ENCODE peak calls at places on chromosomes 7 and 10, in nine cellular contexts. One of them, this sample, is unnamed.

GRCh38 chr10:18196806-18197550 is 56.8 kb downstream of the CACNB2 start:
- DNase-seq in AG04450: no peak
- DNase-seq in iPS-NIHi11: no peak
- DNase-seq in naive thymus-derived CD4-positive, alpha-beta T cell: no peak
- DNase-seq in esophagus squamous epithelium: no peak
- DNase-seq in DND-41: no peak
- DNase-seq in progenitor cell of endocrine pancreas: no peak
- DNase-seq in activated CD8-positive, alpha-beta memory T cell treated with anti-CD3 and anti-CD28 coated beads, Interleukin-2, amount 50 U/mL, for 48 hours: no peak
- DNase-seq in left cardiac atrium: no peak
- DNase-seq in this sample: no peak

GRCh38 chr7:65225422-65226006 is 148.1 kb upstream of the ZNF92 start:
- DNase-seq in AG04450: no peak
- DNase-seq in iPS-NIHi11: no peak
- DNase-seq in naive thymus-derived CD4-positive, alpha-beta T cell: peak
- DNase-seq in esophagus squamous epithelium: no peak
- DNase-seq in DND-41: no peak
- DNase-seq in progenitor cell of endocrine pancreas: no peak
- DNase-seq in activated CD8-positive, alpha-beta memory T cell treated with anti-CD3 and anti-CD28 coated beads, Interleukin-2, amount 50 U/mL, for 48 hours: no peak
- DNase-seq in left cardiac atrium: no peak
- DNase-seq in this sample: no peak

GRCh38 chr7:123355576-123356195 is 155.9 kb upstream of the SLC13A1 start:
- DNase-seq in AG04450: no peak
- DNase-seq in iPS-NIHi11: peak
- DNase-seq in naive thymus-derived CD4-positive, alpha-beta T cell: no peak
- DNase-seq in esophagus squamous epithelium: no peak
- DNase-seq in DND-41: no peak
- DNase-seq in progenitor cell of endocrine pancreas: no peak
- DNase-seq in activated CD8-positive, alpha-beta memory T cell treated with anti-CD3 and anti-CD28 coated beads, Interleukin-2, amount 50 U/mL, for 48 hours: no peak
- DNase-seq in left cardiac atrium: no peak
- DNase-seq in this sample: peak

GRCh38 chr10:53209941-53210611 is 437.5 kb upstream of the MBL2 start:
- DNase-seq in AG04450: no peak
- DNase-seq in iPS-NIHi11: peak
- DNase-seq in naive thymus-derived CD4-positive, alpha-beta T cell: no peak
- DNase-seq in esophagus squamous epithelium: no peak
- DNase-seq in DND-41: no peak
- DNase-seq in progenitor cell of endocrine pancreas: no peak
- DNase-seq in activated CD8-positive, alpha-beta memory T cell treated with anti-CD3 and anti-CD28 coated beads, Interleukin-2, amount 50 U/mL, for 48 hours: no peak
- DNase-seq in left cardiac atrium: no peak
- DNase-seq in this sample: no peak

GRCh38 chr10:22391605-22392004 is 46.3 kb downstream of the SPAG6 start:
- DNase-seq in AG04450: no peak
- DNase-seq in iPS-NIHi11: no peak
- DNase-seq in naive thymus-derived CD4-positive, alpha-beta T cell: no peak
- DNase-seq in esophagus squamous epithelium: no peak
- DNase-seq in DND-41: no peak
- DNase-seq in progenitor cell of endocrine pancreas: no peak
- DNase-seq in activated CD8-positive, alpha-beta memory T cell treated with anti-CD3 and anti-CD28 coated beads, Interleukin-2, amount 50 U/mL, for 48 hours: no peak
- DNase-seq in left cardiac atrium: no peak
- DNase-seq in this sample: no peak

GRCh38 chr10:125980521-125980920 is 84.2 kb downstream of the FANK1 start:
- DNase-seq in AG04450: no peak
- DNase-seq in iPS-NIHi11: no peak
- DNase-seq in naive thymus-derived CD4-positive, alpha-beta T cell: no peak
- DNase-seq in esophagus squamous epithelium: no peak
- DNase-seq in DND-41: no peak
- DNase-seq in progenitor cell of endocrine pancreas: no peak
- DNase-seq in activated CD8-positive, alpha-beta memory T cell treated with anti-CD3 and anti-CD28 coated beads, Interleukin-2, amount 50 U/mL, for 48 hours: no peak
- DNase-seq in left cardiac atrium: no peak
- DNase-seq in this sample: no peak

GRCh38 chr7:20270371-20270770 is 53.2 kb upstream of the MACC1 start:
- DNase-seq in AG04450: no peak
- DNase-seq in iPS-NIHi11: no peak
- DNase-seq in naive thymus-derived CD4-positive, alpha-beta T cell: no peak
- DNase-seq in esophagus squamous epithelium: no peak
- DNase-seq in DND-41: no peak
- DNase-seq in progenitor cell of endocrine pancreas: no peak
- DNase-seq in activated CD8-positive, alpha-beta memory T cell treated with anti-CD3 and anti-CD28 coated beads, Interleukin-2, amount 50 U/mL, for 48 hours: no peak
- DNase-seq in left cardiac atrium: no peak
- DNase-seq in this sample: no peak

GRCh38 chr7:127391591-127392181 is 822 bp downstream of the ZNF800 start:
- DNase-seq in AG04450: no peak
- DNase-seq in iPS-NIHi11: peak
- DNase-seq in naive thymus-derived CD4-positive, alpha-beta T cell: peak
- DNase-seq in esophagus squamous epithelium: peak
- DNase-seq in DND-41: peak
- DNase-seq in progenitor cell of endocrine pancreas: peak
- DNase-seq in activated CD8-positive, alpha-beta memory T cell treated with anti-CD3 and anti-CD28 coated beads, Interleukin-2, amount 50 U/mL, for 48 hours: no peak
- DNase-seq in left cardiac atrium: peak
- DNase-seq in this sample: peak

GRCh38 chr10:79382491-79382941 is 35.2 kb downstream of the PPIF start:
- DNase-seq in AG04450: no peak
- DNase-seq in iPS-NIHi11: no peak
- DNase-seq in naive thymus-derived CD4-positive, alpha-beta T cell: no peak
- DNase-seq in esophagus squamous epithelium: no peak
- DNase-seq in DND-41: no peak
- DNase-seq in progenitor cell of endocrine pancreas: peak
- DNase-seq in activated CD8-positive, alpha-beta memory T cell treated with anti-CD3 and anti-CD28 coated beads, Interleukin-2, amount 50 U/mL, for 48 hours: no peak
- DNase-seq in left cardiac atrium: peak
- DNase-seq in this sample: no peak

GRCh38 chr7:43038229-43038628 is 74.2 kb upstream of the HECW1 start:
- DNase-seq in AG04450: peak
- DNase-seq in iPS-NIHi11: no peak
- DNase-seq in naive thymus-derived CD4-positive, alpha-beta T cell: no peak
- DNase-seq in esophagus squamous epithelium: no peak
- DNase-seq in DND-41: no peak
- DNase-seq in progenitor cell of endocrine pancreas: no peak
- DNase-seq in activated CD8-positive, alpha-beta memory T cell treated with anti-CD3 and anti-CD28 coated beads, Interleukin-2, amount 50 U/mL, for 48 hours: no peak
- DNase-seq in left cardiac atrium: no peak
- DNase-seq in this sample: no peak

GRCh38 chr7:53740971-53741370 is 705.5 kb downstream of the POM121L12 start:
- DNase-seq in AG04450: no peak
- DNase-seq in iPS-NIHi11: no peak
- DNase-seq in naive thymus-derived CD4-positive, alpha-beta T cell: no peak
- DNase-seq in esophagus squamous epithelium: no peak
- DNase-seq in DND-41: no peak
- DNase-seq in progenitor cell of endocrine pancreas: no peak
- DNase-seq in activated CD8-positive, alpha-beta memory T cell treated with anti-CD3 and anti-CD28 coated beads, Interleukin-2, amount 50 U/mL, for 48 hours: no peak
- DNase-seq in left cardiac atrium: no peak
- DNase-seq in this sample: no peak

GRCh38 chr7:285731-286130 is 4.2 kb upstream of the FOXL3 start:
- DNase-seq in AG04450: no peak
- DNase-seq in iPS-NIHi11: no peak
- DNase-seq in naive thymus-derived CD4-positive, alpha-beta T cell: no peak
- DNase-seq in esophagus squamous epithelium: no peak
- DNase-seq in DND-41: no peak
- DNase-seq in progenitor cell of endocrine pancreas: no peak
- DNase-seq in activated CD8-positive, alpha-beta memory T cell treated with anti-CD3 and anti-CD28 coated beads, Interleukin-2, amount 50 U/mL, for 48 hours: no peak
- DNase-seq in left cardiac atrium: no peak
- DNase-seq in this sample: peak

GRCh38 chr7:111091623-111092370 is 870 bp downstream of the LRRN3 start:
- DNase-seq in AG04450: no peak
- DNase-seq in iPS-NIHi11: no peak
- DNase-seq in naive thymus-derived CD4-positive, alpha-beta T cell: no peak
- DNase-seq in esophagus squamous epithelium: no peak
- DNase-seq in DND-41: no peak
- DNase-seq in progenitor cell of endocrine pancreas: no peak
- DNase-seq in activated CD8-positive, alpha-beta memory T cell treated with anti-CD3 and anti-CD28 coated beads, Interleukin-2, amount 50 U/mL, for 48 hours: no peak
- DNase-seq in left cardiac atrium: no peak
- DNase-seq in this sample: no peak

GRCh38 chr10:128161031-128161430 is 34.8 kb upstream of the MKI67 start:
- DNase-seq in AG04450: no peak
- DNase-seq in iPS-NIHi11: no peak
- DNase-seq in naive thymus-derived CD4-positive, alpha-beta T cell: no peak
- DNase-seq in esophagus squamous epithelium: no peak
- DNase-seq in DND-41: no peak
- DNase-seq in progenitor cell of endocrine pancreas: no peak
- DNase-seq in activated CD8-positive, alpha-beta memory T cell treated with anti-CD3 and anti-CD28 coated beads, Interleukin-2, amount 50 U/mL, for 48 hours: no peak
- DNase-seq in left cardiac atrium: no peak
- DNase-seq in this sample: no peak

GRCh38 chr7:77537136-77537594 is at the start of gene PTPN12:
- DNase-seq in AG04450: no peak
- DNase-seq in iPS-NIHi11: peak
- DNase-seq in naive thymus-derived CD4-positive, alpha-beta T cell: no peak
- DNase-seq in esophagus squamous epithelium: no peak
- DNase-seq in DND-41: peak
- DNase-seq in progenitor cell of endocrine pancreas: peak
- DNase-seq in activated CD8-positive, alpha-beta memory T cell treated with anti-CD3 and anti-CD28 coated beads, Interleukin-2, amount 50 U/mL, for 48 hours: no peak
- DNase-seq in left cardiac atrium: no peak
- DNase-seq in this sample: no peak

GRCh38 chr10:31134303-31134928 is 102.8 kb upstream of the ZNF438 start:
- DNase-seq in AG04450: no peak
- DNase-seq in iPS-NIHi11: no peak
- DNase-seq in naive thymus-derived CD4-positive, alpha-beta T cell: no peak
- DNase-seq in esophagus squamous epithelium: no peak
- DNase-seq in DND-41: peak
- DNase-seq in progenitor cell of endocrine pancreas: no peak
- DNase-seq in activated CD8-positive, alpha-beta memory T cell treated with anti-CD3 and anti-CD28 coated beads, Interleukin-2, amount 50 U/mL, for 48 hours: peak
- DNase-seq in left cardiac atrium: peak
- DNase-seq in this sample: no peak

GRCh38 chr10:119734396-119735332 is 8.8 kb downstream of the INPP5F start:
- DNase-seq in AG04450: no peak
- DNase-seq in iPS-NIHi11: no peak
- DNase-seq in naive thymus-derived CD4-positive, alpha-beta T cell: no peak
- DNase-seq in esophagus squamous epithelium: no peak
- DNase-seq in DND-41: no peak
- DNase-seq in progenitor cell of endocrine pancreas: no peak
- DNase-seq in activated CD8-positive, alpha-beta memory T cell treated with anti-CD3 and anti-CD28 coated beads, Interleukin-2, amount 50 U/mL, for 48 hours: no peak
- DNase-seq in left cardiac atrium: no peak
- DNase-seq in this sample: no peak

GRCh38 chr10:92965314-92965713 is 95.3 kb upstream of the CYP26C1 start:
- DNase-seq in AG04450: no peak
- DNase-seq in iPS-NIHi11: peak
- DNase-seq in naive thymus-derived CD4-positive, alpha-beta T cell: peak
- DNase-seq in esophagus squamous epithelium: no peak
- DNase-seq in DND-41: no peak
- DNase-seq in progenitor cell of endocrine pancreas: no peak
- DNase-seq in activated CD8-positive, alpha-beta memory T cell treated with anti-CD3 and anti-CD28 coated beads, Interleukin-2, amount 50 U/mL, for 48 hours: no peak
- DNase-seq in left cardiac atrium: no peak
- DNase-seq in this sample: peak

GRCh38 chr10:86225098-86225782 is 141.4 kb downstream of the GRID1 start:
- DNase-seq in AG04450: no peak
- DNase-seq in iPS-NIHi11: no peak
- DNase-seq in naive thymus-derived CD4-positive, alpha-beta T cell: no peak
- DNase-seq in esophagus squamous epithelium: no peak
- DNase-seq in DND-41: no peak
- DNase-seq in progenitor cell of endocrine pancreas: no peak
- DNase-seq in activated CD8-positive, alpha-beta memory T cell treated with anti-CD3 and anti-CD28 coated beads, Interleukin-2, amount 50 U/mL, for 48 hours: no peak
- DNase-seq in left cardiac atrium: no peak
- DNase-seq in this sample: no peak

GRCh38 chr10:2936816-2937215 is 130.5 kb upstream of the PFKP start:
- DNase-seq in AG04450: no peak
- DNase-seq in iPS-NIHi11: no peak
- DNase-seq in naive thymus-derived CD4-positive, alpha-beta T cell: no peak
- DNase-seq in esophagus squamous epithelium: no peak
- DNase-seq in DND-41: no peak
- DNase-seq in progenitor cell of endocrine pancreas: no peak
- DNase-seq in activated CD8-positive, alpha-beta memory T cell treated with anti-CD3 and anti-CD28 coated beads, Interleukin-2, amount 50 U/mL, for 48 hours: no peak
- DNase-seq in left cardiac atrium: no peak
- DNase-seq in this sample: no peak

GRCh38 chr7:122965306-122965705 is 30.2 kb downstream of the TAS2R16 start:
- DNase-seq in AG04450: no peak
- DNase-seq in iPS-NIHi11: no peak
- DNase-seq in naive thymus-derived CD4-positive, alpha-beta T cell: no peak
- DNase-seq in esophagus squamous epithelium: no peak
- DNase-seq in DND-41: no peak
- DNase-seq in progenitor cell of endocrine pancreas: no peak
- DNase-seq in activated CD8-positive, alpha-beta memory T cell treated with anti-CD3 and anti-CD28 coated beads, Interleukin-2, amount 50 U/mL, for 48 hours: no peak
- DNase-seq in left cardiac atrium: no peak
- DNase-seq in this sample: no peak

GRCh38 chr7:151313857-151314256 is 27.8 kb upstream of the NUB1 start:
- DNase-seq in AG04450: no peak
- DNase-seq in iPS-NIHi11: no peak
- DNase-seq in naive thymus-derived CD4-positive, alpha-beta T cell: no peak
- DNase-seq in esophagus squamous epithelium: no peak
- DNase-seq in DND-41: no peak
- DNase-seq in progenitor cell of endocrine pancreas: no peak
- DNase-seq in activated CD8-positive, alpha-beta memory T cell treated with anti-CD3 and anti-CD28 coated beads, Interleukin-2, amount 50 U/mL, for 48 hours: peak
- DNase-seq in left cardiac atrium: peak
- DNase-seq in this sample: no peak

GRCh38 chr10:62817120-62817762 is 1.1 kb upstream of the EGR2 start:
- DNase-seq in AG04450: no peak
- DNase-seq in iPS-NIHi11: peak
- DNase-seq in naive thymus-derived CD4-positive, alpha-beta T cell: no peak
- DNase-seq in esophagus squamous epithelium: peak
- DNase-seq in DND-41: peak
- DNase-seq in progenitor cell of endocrine pancreas: no peak
- DNase-seq in activated CD8-positive, alpha-beta memory T cell treated with anti-CD3 and anti-CD28 coated beads, Interleukin-2, amount 50 U/mL, for 48 hours: peak
- DNase-seq in left cardiac atrium: peak
- DNase-seq in this sample: peak

GRCh38 chr7:66679633-66679980 is 50.9 kb downstream of the KCTD7 start:
- DNase-seq in AG04450: no peak
- DNase-seq in iPS-NIHi11: no peak
- DNase-seq in naive thymus-derived CD4-positive, alpha-beta T cell: no peak
- DNase-seq in esophagus squamous epithelium: no peak
- DNase-seq in DND-41: no peak
- DNase-seq in progenitor cell of endocrine pancreas: no peak
- DNase-seq in activated CD8-positive, alpha-beta memory T cell treated with anti-CD3 and anti-CD28 coated beads, Interleukin-2, amount 50 U/mL, for 48 hours: peak
- DNase-seq in left cardiac atrium: no peak
- DNase-seq in this sample: no peak

GRCh38 chr10:97279121-97279815 is 13.2 kb downstream of the ARHGAP19 start:
- DNase-seq in AG04450: no peak
- DNase-seq in iPS-NIHi11: no peak
- DNase-seq in naive thymus-derived CD4-positive, alpha-beta T cell: no peak
- DNase-seq in esophagus squamous epithelium: no peak
- DNase-seq in DND-41: no peak
- DNase-seq in progenitor cell of endocrine pancreas: no peak
- DNase-seq in activated CD8-positive, alpha-beta memory T cell treated with anti-CD3 and anti-CD28 coated beads, Interleukin-2, amount 50 U/mL, for 48 hours: no peak
- DNase-seq in left cardiac atrium: no peak
- DNase-seq in this sample: no peak

GRCh38 chr7:101216860-101217387 is 457 bp downstream of the PLOD3 start:
- DNase-seq in AG04450: no peak
- DNase-seq in iPS-NIHi11: peak
- DNase-seq in naive thymus-derived CD4-positive, alpha-beta T cell: no peak
- DNase-seq in esophagus squamous epithelium: no peak
- DNase-seq in DND-41: no peak
- DNase-seq in progenitor cell of endocrine pancreas: peak
- DNase-seq in activated CD8-positive, alpha-beta memory T cell treated with anti-CD3 and anti-CD28 coated beads, Interleukin-2, amount 50 U/mL, for 48 hours: no peak
- DNase-seq in left cardiac atrium: no peak
- DNase-seq in this sample: no peak

GRCh38 chr7:106094780-106095179 is 17.3 kb downstream of the SYPL1 start:
- DNase-seq in AG04450: no peak
- DNase-seq in iPS-NIHi11: no peak
- DNase-seq in naive thymus-derived CD4-positive, alpha-beta T cell: no peak
- DNase-seq in esophagus squamous epithelium: no peak
- DNase-seq in DND-41: no peak
- DNase-seq in progenitor cell of endocrine pancreas: no peak
- DNase-seq in activated CD8-positive, alpha-beta memory T cell treated with anti-CD3 and anti-CD28 coated beads, Interleukin-2, amount 50 U/mL, for 48 hours: no peak
- DNase-seq in left cardiac atrium: no peak
- DNase-seq in this sample: no peak

GRCh38 chr7:150759479-150759878 is 22.3 kb downstream of the GIMAP5 start:
- DNase-seq in AG04450: no peak
- DNase-seq in iPS-NIHi11: no peak
- DNase-seq in naive thymus-derived CD4-positive, alpha-beta T cell: no peak
- DNase-seq in esophagus squamous epithelium: no peak
- DNase-seq in DND-41: no peak
- DNase-seq in progenitor cell of endocrine pancreas: no peak
- DNase-seq in activated CD8-positive, alpha-beta memory T cell treated with anti-CD3 and anti-CD28 coated beads, Interleukin-2, amount 50 U/mL, for 48 hours: no peak
- DNase-seq in left cardiac atrium: no peak
- DNase-seq in this sample: no peak

GRCh38 chr7:103651558-103651957 is 205.6 kb upstream of the SLC26A5 start:
- DNase-seq in AG04450: no peak
- DNase-seq in iPS-NIHi11: no peak
- DNase-seq in naive thymus-derived CD4-positive, alpha-beta T cell: no peak
- DNase-seq in esophagus squamous epithelium: no peak
- DNase-seq in DND-41: no peak
- DNase-seq in progenitor cell of endocrine pancreas: no peak
- DNase-seq in activated CD8-positive, alpha-beta memory T cell treated with anti-CD3 and anti-CD28 coated beads, Interleukin-2, amount 50 U/mL, for 48 hours: no peak
- DNase-seq in left cardiac atrium: no peak
- DNase-seq in this sample: no peak

GRCh38 chr7:46859963-46860475 is 721.9 kb downstream of the TNS3 start:
- DNase-seq in AG04450: no peak
- DNase-seq in iPS-NIHi11: no peak
- DNase-seq in naive thymus-derived CD4-positive, alpha-beta T cell: no peak
- DNase-seq in esophagus squamous epithelium: no peak
- DNase-seq in DND-41: no peak
- DNase-seq in progenitor cell of endocrine pancreas: no peak
- DNase-seq in activated CD8-positive, alpha-beta memory T cell treated with anti-CD3 and anti-CD28 coated beads, Interleukin-2, amount 50 U/mL, for 48 hours: no peak
- DNase-seq in left cardiac atrium: peak
- DNase-seq in this sample: no peak

GRCh38 chr7:26675143-26675887 is 189.1 kb downstream of the SKAP2 start:
- DNase-seq in AG04450: peak
- DNase-seq in iPS-NIHi11: no peak
- DNase-seq in naive thymus-derived CD4-positive, alpha-beta T cell: no peak
- DNase-seq in esophagus squamous epithelium: no peak
- DNase-seq in DND-41: no peak
- DNase-seq in progenitor cell of endocrine pancreas: no peak
- DNase-seq in activated CD8-positive, alpha-beta memory T cell treated with anti-CD3 and anti-CD28 coated beads, Interleukin-2, amount 50 U/mL, for 48 hours: no peak
- DNase-seq in left cardiac atrium: no peak
- DNase-seq in this sample: no peak

This sample was measured in Caco-2.